ENCODE peak calls at places on chromosomes 3 and 15, in four cellular contexts. U, L, S and F are unnamed samples.

GRCh38 chr3:156554515-156554841 is 439 bp downstream of the SSR3 start:
- DNase-seq in U (no peak), L (no peak), S (no peak), F (no peak)

GRCh38 chr3:124780356-124780755 is 50.1 kb downstream of the UMPS start:
- DNase-seq in U (no peak), L (no peak), S (no peak), F (no peak)

GRCh38 chr3:134647902-134648760 is 2.7 kb downstream of the KY start:
- DNase-seq in U (no peak), L (no peak), S (no peak), F (peak; percentile 25)

GRCh38 chr15:99566157-99566900 is 545 bp downstream of the MEF2A start:
- DNase-seq in U (no peak), L (peak; percentile 64), S (peak; percentile 26), F (peak; percentile 53)

GRCh38 chr15:74172751-74173544 is 562 bp upstream of the ISLR start:
- DNase-seq in U (no peak), L (no peak), S (no peak), F (no peak)

GRCh38 chr3:60708191-60708975 is 542.9 kb downstream of the FHIT start:
- DNase-seq in U (peak; percentile 60), L (no peak), S (no peak), F (no peak)

GRCh38 chr3:95036526-95037021 is 973.7 kb downstream of the NSUN3 start:
- DNase-seq in U (no peak), L (no peak), S (no peak), F (no peak)

GRCh38 chr15:25930931-25931330 is 67.8 kb upstream of the ATP10A start:
- DNase-seq in U (no peak), L (no peak), S (no peak), F (no peak)

GRCh38 chr3:143337387-143337786 is 217.8 kb downstream of the CHST2 start:
- DNase-seq in U (no peak), L (no peak), S (no peak), F (no peak)

GRCh38 chr15:62103431-62103830 is 36.7 kb downstream of the C2CD4A start:
- DNase-seq in U (no peak), L (no peak), S (no peak), F (no peak)

GRCh38 chr3:75978686-75979085 is 193.3 kb upstream of the ZNF717 start:
- DNase-seq in U (no peak), L (no peak), S (no peak), F (no peak)

GRCh38 chr15:59437473-59437776 is 561 bp upstream of the FAM81A start:
- DNase-seq in U (no peak), L (no peak), S (no peak), F (no peak)

GRCh38 chr3:194472290-194472920 is 14.4 kb downstream of the ATP13A3 start:
- DNase-seq in U (peak; percentile 73), L (no peak), S (no peak), F (no peak)

GRCh38 chr15:69704685-69705084 is 252.1 kb downstream of the RPLP1 start:
- DNase-seq in U (no peak), L (no peak), S (no peak), F (no peak)

GRCh38 chr15:100439566-100439965 is 89.2 kb downstream of the CERS3 start:
- DNase-seq in U (no peak), L (no peak), S (no peak), F (no peak)

GRCh38 chr15:73873889-73874511 is 636 bp downstream of the TBC1D21 start:
- DNase-seq in U (peak; percentile 51), L (no peak), S (peak; percentile 56), F (no peak)

GRCh38 chr15:64288999-64289398 is 67.0 kb downstream of the CSNK1G1 start:
- DNase-seq in U (no peak), L (no peak), S (no peak), F (no peak)

GRCh38 chr15:90413411-90414379 is 25.7 kb downstream of the IQGAP1 start:
- DNase-seq in U (no peak), L (no peak), S (no peak), F (peak; percentile 40)

GRCh38 chr3:127959873-127960272 is 44.8 kb downstream of the KBTBD12 start:
- DNase-seq in U (peak; percentile 84), L (no peak), S (peak; percentile 62), F (no peak)

GRCh38 chr3:171620825-171621434 is 160.7 kb upstream of the TNIK start:
- DNase-seq in U (no peak), L (no peak), S (no peak), F (no peak)

GRCh38 chr3:66617351-66617750 is 116.5 kb upstream of the LRIG1 start:
- DNase-seq in U (no peak), L (no peak), S (no peak), F (no peak)

GRCh38 chr3:172259726-172260248 is 188.5 kb downstream of the GHSR start:
- DNase-seq in U (no peak), L (no peak), S (no peak), F (no peak)

GRCh38 chr3:14885307-14885706 is 62.1 kb upstream of the NR2C2 start:
- DNase-seq in U (no peak), L (no peak), S (no peak), F (no peak)

GRCh38 chr3:30004481-30004880 is 601.9 kb upstream of the TGFBR2 start:
- DNase-seq in U (no peak), L (no peak), S (no peak), F (no peak)

GRCh38 chr3:10173926-10174435 is 9.3 kb downstream of the IRAK2 start:
- DNase-seq in U (no peak), L (no peak), S (peak; percentile 74), F (no peak)

GRCh38 chr3:16828815-16829214 is 55.9 kb upstream of the PLCL2 start:
- DNase-seq in U (peak; percentile 4), L (no peak), S (peak; percentile 40), F (no peak)

GRCh38 chr3:116339441-116340028 is 105.8 kb downstream of the LSAMP start:
- DNase-seq in U (no peak), L (no peak), S (no peak), F (peak; percentile 39)

GRCh38 chr3:126348308-126348920 is 8.8 kb downstream of the KLF15 start:
- DNase-seq in U (no peak), L (no peak), S (peak; percentile 53), F (no peak)

GRCh38 chr15:92019706-92020105 is 166.2 kb downstream of the SLCO3A1 start:
- DNase-seq in U (no peak), L (no peak), S (no peak), F (no peak)

GRCh38 chr3:15797600-15798303 is at the start of gene ANKRD28:
- DNase-seq in U (peak; percentile 51), L (no peak), S (peak; percentile 25), F (no peak)

GRCh38 chr15:85289677-85290365 is 90.6 kb upstream of the AKAP13 start:
- DNase-seq in U (peak; percentile 80), L (no peak), S (peak; percentile 43), F (no peak)

GRCh38 chr3:105700575-105700974 is 168.2 kb downstream of the CBLB start:
- DNase-seq in U (no peak), L (no peak), S (no peak), F (no peak)

GRCh38 chr3:126476166-126476975 is 680 bp upstream of the ZXDC start:
- DNase-seq in U (peak; percentile 79), L (peak; percentile 67), S (peak; percentile 86), F (no peak)

GRCh38 chr3:64666171-64666581 is 21.6 kb downstream of the ADAMTS9 start:
- DNase-seq in U (no peak), L (no peak), S (no peak), F (no peak)

GRCh38 chr3:122975163-122975923 is 52.2 kb downstream of the SEMA5B start:
- DNase-seq in U (peak; percentile 30), L (no peak), S (no peak), F (no peak)

GRCh38 chr3:117919611-117920010 is 1115.0 kb downstream of the IGSF11 start:
- DNase-seq in U (no peak), L (no peak), S (no peak), F (no peak)

GRCh38 chr3:27166888-27167287 is 202.3 kb downstream of the NEK10 start:
- DNase-seq in U (no peak), L (no peak), S (no peak), F (no peak)

GRCh38 chr3:156657862-156658731 is 16.3 kb upstream of the TIPARP start:
- DNase-seq in U (no peak), L (no peak), S (no peak), F (no peak)